ENCODE peak calls at places on chromosomes 12 and 14, in six cellular contexts. H is M059J; Z is stimulated activated CD8-positive, alpha-beta memory T cell treated with anti-CD3 and anti-CD28 coated beads, Interleukin-4, amount 100 ng/mL, for 1 hour; P is HEK293T; W is right cardiac atrium; A is A172. J is an unnamed sample.

GRCh38 chr12:56722832-56723231 is 2.3 kb downstream of the NACA start:
- DNase-seq in Z (no peak), A (no peak), W (no peak), H (no peak), P (no peak), J (no peak)

GRCh38 chr12:50162225-50162624 is 4.9 kb downstream of the CERS5 start:
- DNase-seq in P (no peak), A (no peak), W (no peak), Z (no peak), H (no peak), J (no peak)

GRCh38 chr12:12333407-12333831 is 16.6 kb downstream of the MANSC1 start:
- DNase-seq in W (no peak), H (peak; percentile 76), P (no peak), Z (no peak), A (peak; percentile 81), J (no peak)

GRCh38 chr14:32430326-32430725 is 101.2 kb downstream of the AKAP6 start:
- DNase-seq in A (no peak), H (peak; percentile 33), P (no peak), W (no peak), Z (no peak), J (peak; percentile 60)

GRCh38 chr12:114193474-114193873 is 212.5 kb downstream of the TBX5 start:
- DNase-seq in P (no peak), A (no peak), Z (no peak), W (no peak), H (no peak), J (no peak)

GRCh38 chr14:58907803-58908202 is 270.0 kb downstream of the DACT1 start:
- DNase-seq in Z (no peak), W (no peak), P (no peak), H (peak; percentile 75), A (no peak), J (no peak)

GRCh38 chr14:58572092-58572853 is 65.5 kb upstream of the DACT1 start:
- DNase-seq in W (no peak), P (no peak), A (peak; percentile 9), H (peak; percentile 38), Z (no peak), J (no peak)

GRCh38 chr14:61533513-61534255 is 161.6 kb upstream of the HIF1A start:
- DNase-seq in P (no peak), A (no peak), Z (no peak), H (peak; percentile 79), W (no peak), J (peak; percentile 66)

GRCh38 chr14:51242545-51243490 is 2.8 kb downstream of the TMX1 start:
- DNase-seq in W (no peak), P (no peak), Z (no peak), H (no peak), A (no peak), J (no peak)

GRCh38 chr12:3994500-3994899 is 121.3 kb upstream of the PARP11 start:
- DNase-seq in Z (no peak), P (no peak), A (no peak), W (no peak), H (no peak), J (no peak)

GRCh38 chr14:100072783-100073346 is 7.6 kb downstream of the EVL start:
- DNase-seq in W (no peak), A (no peak), P (no peak), H (no peak), Z (no peak), J (no peak)

GRCh38 chr14:61701946-61702345 is 6.6 kb downstream of the HIF1A start:
- DNase-seq in P (no peak), Z (no peak), A (no peak), H (no peak), W (no peak), J (no peak)

GRCh38 chr14:48430805-48431204 is 755.4 kb upstream of the MDGA2 start:
- DNase-seq in A (no peak), Z (no peak), H (no peak), P (no peak), W (no peak), J (no peak)

GRCh38 chr12:23049180-23049579 is 424.2 kb downstream of the ETNK1 start:
- DNase-seq in W (no peak), A (peak; percentile 4), P (no peak), Z (no peak), H (peak; percentile 15), J (peak; percentile 13)

GRCh38 chr14:102908766-102909455 is 13.6 kb upstream of the AMN start:
- DNase-seq in H (no peak), W (no peak), Z (no peak), P (no peak), A (no peak), J (no peak)

GRCh38 chr14:76133103-76133502 is 18.6 kb upstream of the GPATCH2L start:
- DNase-seq in W (no peak), Z (no peak), H (peak; percentile 27), P (peak; percentile 49), A (peak; percentile 7), J (peak; percentile 17)

GRCh38 chr12:52084491-52085231 is 5.2 kb downstream of the SMIM41 start:
- DNase-seq in Z (no peak), W (no peak), H (no peak), A (no peak), P (no peak), J (no peak)

GRCh38 chr12:12358528-12358927 is 1.6 kb downstream of the BORCS5 start:
- DNase-seq in W (no peak), H (no peak), A (no peak), P (no peak), Z (no peak), J (no peak)

GRCh38 chr12:68445836-68446235 is 113.7 kb upstream of the MDM1 start:
- DNase-seq in W (no peak), Z (no peak), A (no peak), P (no peak), H (no peak), J (no peak)

GRCh38 chr12:93624595-93625294 is 52.3 kb downstream of the SOCS2 start:
- DNase-seq in H (peak; percentile 98), P (no peak), W (no peak), Z (no peak), A (peak; percentile 99), J (peak; percentile 93)

GRCh38 chr14:92797935-92798653 is 4.0 kb downstream of the GOLGA5 start:
- DNase-seq in Z (no peak), A (no peak), P (no peak), H (no peak), W (no peak), J (no peak)

GRCh38 chr14:73743431-73743931 is 29.3 kb upstream of the PNMA1 start:
- DNase-seq in A (no peak), P (no peak), W (peak; percentile 81), H (peak; percentile 18), Z (no peak), J (no peak)

GRCh38 chr14:55077691-55078151 is 26.3 kb downstream of the MAPK1IP1L start:
- DNase-seq in H (no peak), P (no peak), Z (no peak), W (no peak), A (no peak), J (no peak)

GRCh38 chr12:55830601-55831406 is 1.4 kb upstream of the DNAJC14 start:
- DNase-seq in H (peak; percentile 37), Z (peak; percentile 30), W (peak; percentile 93), A (no peak), P (peak; percentile 44), J (peak; percentile 72)

GRCh38 chr12:123097521-123098084 is 53.3 kb downstream of the PITPNM2 start:
- DNase-seq in Z (no peak), W (peak; percentile 84), H (no peak), A (no peak), P (no peak), J (no peak)

GRCh38 chr12:70756791-70757190 is 119.6 kb upstream of the PTPRB start:
- DNase-seq in W (no peak), P (no peak), H (no peak), Z (no peak), A (no peak), J (no peak)

GRCh38 chr12:128715485-128715884 is 108.3 kb downstream of the SLC15A4 start:
- DNase-seq in Z (no peak), A (no peak), W (no peak), H (no peak), P (no peak), J (no peak)

GRCh38 chr12:12744556-12745305 is 27.6 kb downstream of the CDKN1B start:
- DNase-seq in H (no peak), A (no peak), Z (no peak), P (no peak), W (no peak), J (no peak)

GRCh38 chr12:49019435-49020317 is 1.1 kb upstream of the PRKAG1 start:
- DNase-seq in Z (no peak), P (peak; percentile 67), W (no peak), H (peak; percentile 33), A (peak; percentile 35), J (no peak)

GRCh38 chr12:63301311-63301710 is 150.3 kb upstream of the AVPR1A start:
- DNase-seq in W (no peak), A (no peak), P (no peak), Z (no peak), H (no peak), J (no peak)

GRCh38 chr14:75566321-75566720 is 12.1 kb upstream of the FLVCR2 start:
- DNase-seq in P (no peak), W (no peak), Z (no peak), H (peak; percentile 59), A (no peak), J (no peak)

GRCh38 chr12:128789356-128789929 is 34.3 kb downstream of the SLC15A4 start:
- DNase-seq in W (no peak), Z (no peak), P (no peak), H (no peak), A (no peak), J (no peak)

GRCh38 chr12:110281549-110282342 is 699 bp downstream of the ATP2A2 start:
- DNase-seq in H (peak; percentile 56), Z (peak; percentile 5), P (peak; percentile 54), W (peak; percentile 78), A (no peak), J (no peak)

GRCh38 chr12:8677362-8677761 is 14.7 kb upstream of the MFAP5 start:
- DNase-seq in H (no peak), P (no peak), A (no peak), W (no peak), Z (no peak), J (no peak)

GRCh38 chr12:103827800-103828440 is 13.1 kb downstream of the NT5DC3 start:
- DNase-seq in H (peak; percentile 17), W (no peak), A (no peak), Z (no peak), P (no peak), J (peak; percentile 94)

GRCh38 chr12:6167327-6168280 is 32.6 kb upstream of the CD9 start:
- DNase-seq in A (peak; percentile 90), P (no peak), W (peak; percentile 71), H (peak; percentile 98), Z (peak; percentile 16), J (peak; percentile 67)

GRCh38 chr14:70735043-70735442 is 74.3 kb downstream of the MAP3K9 start:
- DNase-seq in W (no peak), Z (no peak), A (no peak), H (no peak), P (peak; percentile 34), J (no peak)

J was measured in foreskin melanocyte.